ENCODE peak calls at places on chromosomes 4 and X, in five cellular contexts. C, I, X, Z and E are unnamed samples.

GRCh38 chrX:132968282-132968681 is 9.9 kb upstream of the HS6ST2 start:
- DNase-seq in C (no peak), I (no peak), X (no peak), Z (no peak), E (no peak)

GRCh38 chr4:38314663-38315062 is 349.3 kb upstream of the KLF3 start:
- DNase-seq in C (no peak), I (no peak), X (no peak), Z (no peak), E (no peak)

GRCh38 chr4:144646523-144647094 is 653 bp downstream of the HHIP start:
- DNase-seq in C (no peak), I (no peak), X (no peak), Z (no peak), E (no peak)

GRCh38 chr4:76607266-76607799 is 172.3 kb downstream of the SHROOM3 start:
- DNase-seq in C (peak; percentile 98), I (no peak), X (no peak), Z (no peak), E (no peak)

GRCh38 chr4:38150766-38151165 is 190.6 kb downstream of the PTTG2 start:
- DNase-seq in C (peak; percentile 84), I (no peak), X (no peak), Z (no peak), E (peak; percentile 95)

GRCh38 chr4:142367326-142368188 is 478.5 kb downstream of the INPP4B start:
- DNase-seq in C (no peak), I (no peak), X (no peak), Z (no peak), E (no peak)

GRCh38 chr4:128461300-128462103 is 173.9 kb upstream of the PGRMC2 start:
- DNase-seq in C (peak; percentile 83), I (no peak), X (peak; percentile 57), Z (no peak), E (peak; percentile 93)

GRCh38 chrX:118251251-118251650 is 94.7 kb upstream of the WDR44 start:
- DNase-seq in C (peak; percentile 37), I (no peak), X (no peak), Z (no peak), E (peak; percentile 67)

GRCh38 chr4:184312126-184312525 is 94.5 kb upstream of the ENPP6 start:
- DNase-seq in C (no peak), I (no peak), X (no peak), Z (no peak), E (no peak)

GRCh38 chr4:85210353-85210752 is 243.9 kb upstream of the WDFY3 start:
- DNase-seq in C (peak; percentile 3), I (no peak), X (no peak), Z (no peak), E (peak; percentile 14)

GRCh38 chrX:3527811-3528210 is 181.4 kb upstream of the MXRA5 start:
- DNase-seq in C (no peak), I (no peak), X (no peak), Z (no peak), E (peak; percentile 39)

GRCh38 chr4:168304744-168305459 is 13.7 kb downstream of the DDX60 start:
- DNase-seq in C (peak; percentile 83), I (no peak), X (no peak), Z (no peak), E (peak; percentile 75)

GRCh38 chrX:119529355-119530276 is 35.6 kb downstream of the STEEP1 start:
- DNase-seq in C (no peak), I (no peak), X (no peak), Z (no peak), E (no peak)

GRCh38 chrX:1443496-1444075 is 9.1 kb downstream of the ASMTL start:
- DNase-seq in C (no peak), I (no peak), X (no peak), Z (no peak), E (no peak)